ENCODE peak calls at places on chromosomes 6 and 20, in seven cellular contexts. I, G, O, Y, X, J and R are unnamed samples.

GRCh38 chr6:93859964-93860363 is 440.6 kb upstream of the EPHA7 start:
- DNase-seq in I (no peak), G (peak; percentile 60), O (no peak), Y (no peak), X (peak; percentile 51), J (no peak), R (no peak)

GRCh38 chr20:33803921-33804337 is 7.2 kb upstream of the CHMP4B start:
- DNase-seq in I (peak; percentile 44), G (no peak), O (no peak), Y (peak; percentile 77), X (no peak), J (no peak), R (peak; percentile 87)

GRCh38 chr6:140205795-140206593 is 831.5 kb upstream of the CITED2 start:
- DNase-seq in I (no peak), G (no peak), O (no peak), Y (no peak), X (no peak), J (no peak), R (no peak)

GRCh38 chr6:45163952-45164766 is 164.0 kb upstream of the RUNX2 start:
- DNase-seq in I (no peak), G (no peak), O (no peak), Y (no peak), X (no peak), J (no peak), R (no peak)

GRCh38 chr6:75850026-75850385 is 101.0 kb downstream of the MYO6 start:
- DNase-seq in I (no peak), G (no peak), O (no peak), Y (no peak), X (no peak), J (no peak), R (no peak)

GRCh38 chr20:6632187-6632586 is 135.3 kb upstream of the BMP2 start:
- DNase-seq in I (no peak), G (no peak), O (no peak), Y (peak; percentile 55), X (no peak), J (no peak), R (no peak)

GRCh38 chr6:24673625-24674024 is 6.7 kb downstream of the ACOT13 start:
- DNase-seq in I (no peak), G (no peak), O (no peak), Y (no peak), X (peak; percentile 60), J (no peak), R (no peak)

GRCh38 chr6:161186173-161186769 is 87.6 kb downstream of the AGPAT4 start:
- DNase-seq in I (peak; percentile 70), G (no peak), O (no peak), Y (peak; percentile 78), X (no peak), J (peak; percentile 31), R (peak; percentile 71)

GRCh38 chr6:75300206-75300605 is 15.6 kb upstream of the TMEM30A start:
- DNase-seq in I (no peak), G (no peak), O (no peak), Y (no peak), X (no peak), J (no peak), R (no peak)

GRCh38 chr6:46914279-46914810 is 7.4 kb downstream of the ADGRF5 start:
- DNase-seq in I (no peak), G (no peak), O (no peak), Y (no peak), X (no peak), J (no peak), R (no peak)

GRCh38 chr6:21263531-21264287 is 329.8 kb upstream of the SOX4 start:
- DNase-seq in I (no peak), G (no peak), O (no peak), Y (peak; percentile 22), X (no peak), J (no peak), R (no peak)

GRCh38 chr20:53579266-53579580 is 14.4 kb downstream of the ZNF217 start:
- DNase-seq in I (no peak), G (no peak), O (no peak), Y (no peak), X (no peak), J (no peak), R (no peak)

GRCh38 chr6:97524846-97525245 is 241.8 kb upstream of the MMS22L start:
- DNase-seq in I (no peak), G (peak; percentile 88), O (no peak), Y (peak; percentile 1), X (peak; percentile 80), J (no peak), R (no peak)

GRCh38 chr6:4703367-4703766 is 72.8 kb upstream of the CDYL start:
- DNase-seq in I (no peak), G (no peak), O (no peak), Y (no peak), X (no peak), J (no peak), R (no peak)

GRCh38 chr6:119224095-119224701 is 125.4 kb downstream of the MAN1A1 start:
- DNase-seq in I (no peak), G (no peak), O (no peak), Y (no peak), X (no peak), J (no peak), R (no peak)

GRCh38 chr6:89146748-89147715 is 1.2 kb downstream of the PM20D2 start:
- DNase-seq in I (no peak), G (no peak), O (no peak), Y (peak; percentile 59), X (peak; percentile 70), J (peak; percentile 6), R (peak; percentile 40)

GRCh38 chr6:141521440-141521839 is 611.3 kb upstream of the GJE1 start:
- DNase-seq in I (peak; percentile 8), G (no peak), O (no peak), Y (no peak), X (no peak), J (no peak), R (peak; percentile 45)

GRCh38 chr6:25017486-25017885 is 81.7 kb upstream of the RIPOR2 start:
- DNase-seq in I (no peak), G (no peak), O (no peak), Y (no peak), X (peak; percentile 30), J (no peak), R (no peak)

GRCh38 chr6:90406142-90406794 is 109.6 kb upstream of the BACH2 start:
- DNase-seq in I (no peak), G (no peak), O (no peak), Y (peak; percentile 85), X (no peak), J (peak; percentile 34), R (peak; percentile 20)

GRCh38 chr6:134288538-134289203 is 29.2 kb downstream of the SGK1 start:
- DNase-seq in I (peak; percentile 85), G (no peak), O (no peak), Y (peak; percentile 91), X (no peak), J (no peak), R (peak; percentile 89)

DNA sequence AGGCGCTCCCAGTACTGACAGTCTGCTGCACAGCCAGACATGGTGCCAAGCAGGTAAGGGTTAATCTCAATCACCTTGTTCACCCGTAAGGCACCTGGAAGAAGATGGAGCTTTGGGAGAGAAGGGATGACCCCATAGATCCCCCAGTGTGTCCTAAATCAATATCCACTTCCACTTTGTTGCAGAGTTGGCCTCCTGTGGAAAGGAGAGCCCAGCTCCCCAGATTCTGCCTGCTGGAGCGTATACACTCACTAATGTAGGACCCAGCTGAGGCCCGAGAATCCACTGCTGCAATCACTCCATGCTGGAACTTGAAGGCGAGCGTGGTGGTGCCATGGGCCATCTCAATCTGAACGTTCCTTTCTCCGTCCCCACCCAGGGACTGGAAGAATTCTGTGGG is 1.2 kb downstream of the PSMB8 start:
- DNase-seq in I (no peak), G (no peak), O (no peak), Y (no peak), X (no peak), J (no peak), R (no peak)
- H3K4me3 ChIP-seq in I (peak overlapping the region; percentile 86), G (no peak overlapping the region), O (no peak overlapping the region), Y (no peak overlapping the region), X (peak overlapping the region; percentile 98), J (no peak overlapping the region), R (peak overlapping the region; percentile 88)

DNA sequence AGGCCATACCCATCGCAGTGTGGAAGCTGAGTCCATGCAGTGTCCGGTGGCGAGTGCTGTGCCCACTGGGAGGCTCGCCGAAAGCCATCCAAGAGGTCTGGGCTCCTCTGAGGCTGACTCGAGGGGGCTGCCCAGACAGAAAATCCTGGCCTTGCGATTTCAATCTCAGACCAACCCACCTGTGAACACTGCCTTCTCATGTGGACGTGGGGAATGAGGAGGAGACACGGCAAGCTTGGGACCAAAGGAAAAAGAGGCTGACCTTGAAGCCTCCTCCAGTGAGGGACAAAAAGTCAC is 157.2 kb upstream of the AFDN start:
- DNase-seq in I (no peak), G (no peak), O (no peak), Y (no peak), X (no peak), J (no peak), R (no peak)
- H3K4me3 ChIP-seq in I (no peak overlapping the region), G (no peak overlapping the region), O (no peak overlapping the region), Y (no peak overlapping the region), X (no peak overlapping the region), J (no peak overlapping the region), R (no peak overlapping the region)

GRCh38 chr6:27314046-27314445 is 2.0 kb upstream of the POM121L2 start:
- DNase-seq in I (no peak), G (no peak), O (no peak), Y (no peak), X (no peak), J (no peak), R (no peak)

GRCh38 chr6:27312146-27312949 is at the start of gene POM121L2:
- DNase-seq in I (peak; percentile 29), G (peak; percentile 94), O (peak; percentile 24), Y (peak; percentile 28), X (peak; percentile 92), J (peak; percentile 67), R (peak; percentile 30)

GRCh38 chr6:27312950-27313271 is 838 bp upstream of the POM121L2 start:
- DNase-seq in I (no peak), G (no peak), O (no peak), Y (no peak), X (no peak), J (no peak), R (no peak)

GRCh38 chr6:27311806-27312145 is 297 bp downstream of the POM121L2 start:
- DNase-seq in I (no peak), G (peak; percentile 73), O (no peak), Y (no peak), X (peak; percentile 70), J (no peak), R (no peak)
- H3K4me3 ChIP-seq in I (peak overlapping the region; percentile 44), G (peak overlapping the region; percentile 88), O (no peak overlapping the region), Y (peak overlapping the region; percentile 51), X (peak overlapping the region; percentile 85), J (peak overlapping the region; percentile 62), R (peak overlapping the region; percentile 61)

GRCh38 chr6:13998356-13998755 is 73.6 kb downstream of the RNF182 start:
- DNase-seq in I (no peak), G (no peak), O (no peak), Y (no peak), X (no peak), J (no peak), R (no peak)

GRCh38 chr6:14004258-14004657 is 79.5 kb downstream of the RNF182 start:
- DNase-seq in I (no peak), G (no peak), O (no peak), Y (no peak), X (no peak), J (no peak), R (no peak)

GRCh38 chr6:14001329-14002012 is 76.7 kb downstream of the RNF182 start:
- DNase-seq in I (peak; percentile 93), G (no peak), O (no peak), Y (peak; percentile 99), X (no peak), J (peak; percentile 67), R (peak; percentile 87)

GRCh38 chr6:14002176-14002947 is 77.6 kb downstream of the RNF182 start:
- DNase-seq in I (no peak), G (peak; percentile 69), O (no peak), Y (no peak), X (peak; percentile 51), J (no peak), R (no peak)

GRCh38 chr6:14000901-14001300 is 76.1 kb downstream of the RNF182 start:
- DNase-seq in I (no peak), G (no peak), O (no peak), Y (no peak), X (no peak), J (peak; percentile 3), R (peak; percentile 22)
- H3K4me3 ChIP-seq in I (peak overlapping the region; percentile 4), G (no peak overlapping the region), O (no peak overlapping the region), Y (no peak overlapping the region), X (no peak overlapping the region), J (no peak overlapping the region), R (no peak overlapping the region)